ENCODE peak calls at places on chromosomes 12 and 14, in five cellular contexts. L is upper lobe of right lung; Y is DMS53; V is activated CD4-positive, CD25-positive, alpha-beta regulatory T cell treated with anti-CD3 and anti-CD28 coated beads, Interleukin-2, amount 50 U/mL, for 72 hours; O is D341Med. E is an unnamed sample.

GRCh38 chr14:49508124-49508523 is 78.1 kb downstream of the RPS29 start:
- DNase-seq in V (no peak), O (no peak), L (no peak), Y (no peak), E (no peak)

GRCh38 chr12:104520242-104520900 is 63.6 kb downstream of the CHST11 start:
- DNase-seq in L (no peak), V (no peak), O (peak), Y (no peak), E (no peak)

GRCh38 chr14:79740043-79740442 is 471.3 kb downstream of the DIO2 start:
- DNase-seq in O (no peak), V (no peak), Y (no peak), L (no peak), E (no peak)

GRCh38 chr12:102730996-102731395 is 186.0 kb downstream of the PAH start:
- DNase-seq in O (no peak), Y (no peak), V (no peak), L (no peak), E (no peak)

GRCh38 chr14:35362911-35363374 is 41.6 kb downstream of the NFKBIA start:
- DNase-seq in Y (no peak), L (no peak), O (no peak), V (no peak), E (no peak)

GRCh38 chr12:113955109-113955970 is 10.8 kb downstream of the RBM19 start:
- DNase-seq in Y (peak), V (no peak), O (peak), L (no peak), E (no peak)

GRCh38 chr12:71639341-71639760 is 24.3 kb downstream of the ZFC3H1 start:
- DNase-seq in O (peak), L (no peak), V (no peak), Y (peak), E (no peak)

GRCh38 chr12:43992856-43993255 is 157.0 kb downstream of the TMEM117 start:
- DNase-seq in Y (no peak), L (no peak), V (no peak), O (no peak), E (no peak)

GRCh38 chr14:46048127-46048526 is 603.5 kb downstream of the RPL10L start:
- DNase-seq in O (peak), Y (peak), V (no peak), L (no peak), E (no peak)

GRCh38 chr14:87992720-87993484 is at the start of gene GALC:
- DNase-seq in V (peak), O (peak), L (peak), Y (peak), E (peak)

GRCh38 chr14:89228921-89229639 is 188.0 kb downstream of the FOXN3 start:
- DNase-seq in V (no peak), Y (no peak), O (no peak), L (no peak), E (no peak)

GRCh38 chr14:89436274-89436656 is 19.2 kb upstream of the FOXN3 start:
- DNase-seq in V (no peak), L (no peak), O (no peak), Y (no peak), E (no peak)

GRCh38 chr14:60651936-60652673 is 2.8 kb upstream of the SIX1 start:
- DNase-seq in V (no peak), O (no peak), Y (peak), L (no peak), E (no peak)

GRCh38 chr12:48883305-48884171 is 17.9 kb upstream of the RND1 start:
- DNase-seq in V (no peak), O (no peak), L (no peak), Y (peak), E (no peak)

GRCh38 chr12:130677957-130678558 is 38.0 kb downstream of the RIMBP2 start:
- DNase-seq in Y (no peak), O (no peak), L (no peak), V (no peak), E (no peak)

GRCh38 chr12:27667540-27667939 is 28.7 kb upstream of the REP15 start:
- DNase-seq in V (no peak), L (no peak), O (no peak), Y (no peak), E (no peak)

GRCh38 chr14:89921896-89922548 is 32.5 kb downstream of the EFCAB11 start:
- DNase-seq in Y (no peak), O (no peak), L (no peak), V (no peak), E (no peak)

GRCh38 chr12:29957835-29958234 is 174.1 kb upstream of the TMTC1 start:
- DNase-seq in L (no peak), V (no peak), Y (peak), O (no peak), E (no peak)

GRCh38 chr12:120941412-120941811 is 36.9 kb upstream of the HNF1A start:
- DNase-seq in Y (no peak), L (no peak), V (no peak), O (no peak), E (no peak)

GRCh38 chr14:90727082-90727481 is 89.1 kb downstream of the TTC7B start:
- DNase-seq in L (no peak), Y (no peak), O (no peak), V (no peak), E (no peak)

GRCh38 chr14:63867926-63868921 is 15.4 kb downstream of the SYNE2 start:
- DNase-seq in L (no peak), Y (peak), V (no peak), O (no peak), E (no peak)

GRCh38 chr14:72675126-72675525 is 218.8 kb downstream of the DPF3 start:
- DNase-seq in Y (no peak), V (no peak), O (no peak), L (no peak), E (no peak)

GRCh38 chr12:20549115-20549719 is 145.9 kb upstream of the SLCO1C1 start:
- DNase-seq in V (no peak), Y (peak), L (no peak), O (peak), E (no peak)

GRCh38 chr14:79534703-79535353 is 676.5 kb downstream of the DIO2 start:
- DNase-seq in L (no peak), V (no peak), Y (no peak), O (no peak), E (no peak)

E was measured in RWPE2.